ENCODE peak calls at places on chromosomes 1 and 21, in nine cellular contexts. F is NCI-H1930; X is activated CD4-positive, alpha-beta T cell treated with anti-CD3 and anti-CD28 coated beads, Interleukin-2, amount 50 U/mL, for 48 hours; L is BE2C; O is HEK293T; D is KBM-7; Z is HTR-8/SVneo; H is germinal center; G is endothelial cell of umbilical vein. P is an unnamed sample.

GRCh38 chr1:70331962-70332361 is 22.6 kb downstream of the ANKRD13C start:
- DNase-seq in F (no peak), X (no peak), L (no peak), O (no peak), D (no peak), Z (peak; percentile 10), H (no peak), G (no peak), P (no peak)

GRCh38 chr1:30489737-30490389 is 233.5 kb downstream of the MATN1 start:
- DNase-seq in F (no peak), X (no peak), L (no peak), O (no peak), D (no peak), Z (no peak), H (no peak), G (no peak), P (no peak)

GRCh38 chr1:208058212-208059155 is 147.6 kb upstream of the CD34 start:
- DNase-seq in F (no peak), X (no peak), L (peak; percentile 86), O (no peak), D (no peak), Z (no peak), H (no peak), G (no peak), P (no peak)

GRCh38 chr1:182357177-182357576 is 34.4 kb downstream of the GLUL start:
- DNase-seq in F (no peak), X (no peak), L (no peak), O (no peak), D (no peak), Z (no peak), H (no peak), G (no peak), P (no peak)

GRCh38 chr1:160633330-160633903 is 13.4 kb downstream of the SLAMF1 start:
- DNase-seq in F (no peak), X (no peak), L (no peak), O (no peak), D (no peak), Z (no peak), H (no peak), G (no peak), P (no peak)

GRCh38 chr1:26531651-26532131 is 2.1 kb downstream of the RPS6KA1 start:
- DNase-seq in F (no peak), X (no peak), L (no peak), O (no peak), D (no peak), Z (no peak), H (no peak), G (no peak), P (no peak)

GRCh38 chr1:233075045-233075444 is 124.6 kb downstream of the NTPCR start:
- DNase-seq in F (no peak), X (no peak), L (no peak), O (no peak), D (no peak), Z (peak; percentile 62), H (no peak), G (peak; percentile 20), P (no peak)

GRCh38 chr1:48251858-48252257 is 29.3 kb downstream of the SLC5A9 start:
- DNase-seq in F (no peak), X (no peak), L (no peak), O (no peak), D (no peak), Z (no peak), H (no peak), G (no peak), P (no peak)

GRCh38 chr21:31752967-31753366 is 21.0 kb upstream of the SCAF4 start:
- DNase-seq in F (no peak), X (no peak), L (no peak), O (no peak), D (no peak), Z (no peak), H (no peak), G (no peak), P (no peak)